ENCODE peak calls at places on chromosome 6, in eight cellular contexts. Y is HFFc6, W is astrocyte of the spinal cord, X is IMR-90, S is GM10248, L is lower leg skin, P is cardiac muscle cell, O is prostate gland. V is an unnamed sample.
A peak's percentile ranks its signal among the peaks of the same experiment; 100 is the strongest.

GRCh38 chr6:158354509-158354877 is 42.2 kb downstream of the TULP4 start:
- DNase-seq in Y (no peak), W (no peak), X (no peak), S (no peak), L (no peak), P (no peak), O (no peak), V (no peak)

GRCh38 chr6:146420255-146420654 is 123.4 kb upstream of the RAB32 start:
- DNase-seq in Y (no peak), W (no peak), X (no peak), S (no peak), L (no peak), P (no peak), O (no peak), V (no peak)

GRCh38 chr6:43274127-43274915 is 23.7 kb upstream of the SLC22A7 start:
- DNase-seq in Y (no peak), W (no peak), X (no peak), S (no peak), L (no peak), P (no peak), O (no peak), V (no peak)

GRCh38 chr6:51648236-51648635 is 439.2 kb downstream of the PKHD1 start:
- DNase-seq in Y (no peak), W (no peak), X (no peak), S (no peak), L (no peak), P (no peak), O (peak; percentile 27), V (no peak)

GRCh38 chr6:3137057-3137777 is 18.7 kb downstream of the BPHL start:
- DNase-seq in Y (no peak), W (no peak), X (peak; percentile 56), S (no peak), L (no peak), P (no peak), O (no peak), V (no peak)

GRCh38 chr6:72414648-72415047 is 207.2 kb upstream of the KCNQ5 start:
- DNase-seq in Y (no peak), W (no peak), X (no peak), S (no peak), L (no peak), P (no peak), O (no peak), V (no peak)

GRCh38 chr6:98932424-98932823 is 15.3 kb downstream of the FBXL4 start:
- DNase-seq in Y (no peak), W (no peak), X (no peak), S (no peak), L (no peak), P (no peak), O (no peak), V (no peak)

GRCh38 chr6:83378621-83379388 is 52.0 kb downstream of the ME1 start:
- DNase-seq in Y (peak; percentile 80), W (peak; percentile 81), X (peak; percentile 76), S (no peak), L (no peak), P (peak; percentile 63), O (no peak), V (no peak)

GRCh38 chr6:113564401-113565161 is 292.6 kb upstream of the MARCKS start:
- DNase-seq in Y (peak; percentile 87), W (peak; percentile 91), X (peak; percentile 92), S (no peak), L (peak; percentile 89), P (peak; percentile 98), O (peak; percentile 5), V (peak; percentile 44)

GRCh38 chr6:153084393-153084792 is 46.7 kb downstream of the RGS17 start:
- DNase-seq in Y (no peak), W (peak; percentile 22), X (peak; percentile 69), S (no peak), L (no peak), P (peak; percentile 71), O (no peak), V (no peak)
- TF ChIP-seq CTCF in Y (no peak), W (no peak), X (no peak), S (no peak), L (no peak), P (no peak), O (no peak), V (no peak)

DNA sequence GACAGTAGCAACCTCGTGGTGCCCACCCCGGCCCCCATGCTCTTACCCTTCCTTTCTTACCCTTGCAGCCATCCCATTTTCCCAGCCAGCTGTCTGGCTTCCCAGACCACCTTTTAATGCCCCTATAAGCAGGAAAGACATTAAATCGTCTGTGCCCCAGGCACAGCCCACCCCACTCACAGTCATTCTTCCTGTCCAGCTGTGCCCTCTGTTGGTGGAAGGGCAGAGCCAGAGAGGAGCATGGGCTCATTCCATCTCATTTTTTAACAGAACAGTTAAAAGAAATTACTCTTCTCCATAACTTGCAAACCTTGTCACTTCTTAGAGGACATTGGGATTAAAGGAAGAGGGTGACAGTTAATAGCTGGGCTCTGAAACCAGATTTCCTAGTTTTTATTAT is 240.5 kb downstream of the NRN1 start:
- DNase-seq in Y (no peak), W (no peak), X (no peak), S (no peak), L (peak; percentile 72), P (no peak), O (no peak), V (no peak)
- TF ChIP-seq CTCF in Y (peak; percentile 59), W (peak; percentile 51), X (peak; percentile 35), S (peak; percentile 6), L (no peak), P (peak; percentile 37), O (no peak), V (no peak)

DNA sequence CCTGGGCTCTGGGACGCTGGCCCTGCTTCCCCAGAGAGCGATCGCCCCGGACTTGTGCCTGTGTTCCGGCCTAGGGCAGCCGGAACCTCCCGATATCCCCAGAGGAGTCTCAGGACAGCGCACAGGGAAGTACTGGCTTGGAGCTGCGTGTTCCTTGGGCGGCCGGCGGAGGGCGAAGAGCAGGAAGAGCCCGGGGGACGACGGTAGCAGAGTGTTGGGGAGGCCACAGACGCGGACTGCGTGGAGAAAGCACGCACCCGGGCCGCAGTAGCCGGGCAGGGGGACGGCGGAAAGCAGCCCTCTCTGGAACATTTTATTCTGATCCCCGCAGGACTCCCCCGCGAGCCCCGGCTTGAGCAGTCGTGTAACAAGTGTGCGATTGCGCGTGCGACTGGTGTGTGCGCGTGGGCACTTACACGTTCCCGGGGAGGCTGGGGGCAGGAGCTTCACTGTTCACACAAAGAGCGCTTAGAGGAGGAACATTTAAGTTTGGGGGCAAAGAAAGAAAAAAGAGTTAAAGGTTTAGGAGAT is 36.1 kb downstream of the NCR2 start:
- DNase-seq in Y (peak; percentile 14), W (peak; percentile 49), X (peak; percentile 42), S (no peak), L (no peak), P (peak; percentile 66), O (no peak), V (peak; percentile 70)
- TF ChIP-seq CTCF in Y (peak; percentile 39), W (peak; percentile 53), X (peak; percentile 35), S (no peak), L (no peak), P (peak; percentile 47), O (peak; percentile 32), V (no peak)

GRCh38 chr6:5746392-5747140 is 260.2 kb downstream of the NRN1 start:
- DNase-seq in Y (no peak), W (no peak), X (no peak), S (no peak), L (no peak), P (no peak), O (no peak), V (peak; percentile 23)
- TF ChIP-seq CTCF in Y (peak; percentile 37), W (peak; percentile 5), X (no peak), S (peak; percentile 11), L (no peak), P (peak; percentile 17), O (no peak), V (no peak)

DNA sequence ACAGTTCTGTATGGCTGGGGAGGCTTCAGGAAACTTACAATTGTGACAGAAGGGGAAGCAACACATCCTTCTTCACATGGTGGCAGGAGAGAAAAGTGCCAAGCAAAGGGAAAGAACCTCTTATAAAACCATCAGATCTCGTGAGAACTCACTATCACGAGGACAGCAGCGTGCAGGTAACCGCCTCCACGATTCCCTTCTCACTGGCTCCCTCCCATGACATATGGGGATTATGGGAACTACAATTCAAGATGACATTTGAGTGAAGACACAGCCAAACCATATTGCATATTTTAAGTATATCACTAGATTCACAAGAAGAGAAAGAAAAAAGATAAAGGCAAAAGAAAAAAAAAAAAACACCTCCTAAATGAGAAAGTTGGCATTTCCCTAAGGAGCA is 431.9 kb upstream of the RGS17 start:
- DNase-seq in Y (no peak), W (no peak), X (no peak), S (no peak), L (no peak), P (no peak), O (no peak), V (no peak)
- TF ChIP-seq CTCF in Y (no peak), W (no peak), X (no peak), S (no peak), L (no peak), P (no peak), O (no peak), V (peak; percentile 7)

GRCh38 chr6:149820506-149820905 is 43.7 kb downstream of the LRP11 start:
- DNase-seq in Y (no peak), W (no peak), X (no peak), S (no peak), L (no peak), P (no peak), O (no peak), V (no peak)

GRCh38 chr6:149821492-149821891 is 42.7 kb downstream of the LRP11 start:
- DNase-seq in Y (no peak), W (no peak), X (no peak), S (no peak), L (no peak), P (no peak), O (no peak), V (no peak)

DNA sequence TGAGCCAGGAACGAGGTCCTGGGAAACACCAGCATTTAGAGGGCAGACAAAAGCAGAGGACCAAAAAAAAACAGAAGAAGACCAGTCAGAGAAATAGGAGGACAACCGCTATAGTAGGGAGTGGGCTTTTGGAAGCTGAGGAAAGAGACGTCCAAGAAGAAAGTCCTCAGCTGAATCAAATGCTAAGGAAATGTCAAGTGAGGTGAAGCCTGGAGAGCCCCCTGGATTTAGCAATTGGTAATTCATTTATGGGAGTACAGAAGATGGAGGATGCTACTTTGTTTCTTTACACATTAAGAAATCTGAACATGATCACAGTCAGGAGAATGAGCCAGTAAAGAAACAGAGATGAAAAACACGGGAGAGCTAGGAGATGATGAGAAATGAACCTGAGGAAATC is 41.1 kb downstream of the LRP11 start:
- DNase-seq in Y (no peak), W (no peak), X (no peak), S (no peak), L (no peak), P (no peak), O (no peak), V (no peak)
- TF ChIP-seq CTCF in Y (peak; percentile 38), W (peak; percentile 11), X (no peak), S (no peak), L (no peak), P (no peak), O (no peak), V (no peak)